ENCODE peak calls at places on chromosomes 7 and 10, in eight cellular contexts. O, Z, W, Q, U, N, E and G are unnamed samples.

GRCh38 chr7:7317850-7318249 is 135.5 kb downstream of the C1GALT1 start:
- DNase-seq in N (no peak), Z (no peak), E (no peak), O (no peak), W (no peak), Q (no peak), U (no peak), G (no peak)

GRCh38 chr10:127971973-127972615 is 65.2 kb downstream of the PTPRE start:
- DNase-seq in U (no peak), E (no peak), N (no peak), O (no peak), Q (no peak), W (no peak), Z (no peak), G (no peak)

GRCh38 chr10:133131754-133132710 is 28.0 kb upstream of the KNDC1 start:
- DNase-seq in E (no peak), W (no peak), N (no peak), Z (no peak), O (no peak), U (peak; percentile 44), Q (peak; percentile 41), G (no peak)

GRCh38 chr7:19024261-19024660 is 93.2 kb downstream of the TWIST1 start:
- DNase-seq in W (peak; percentile 7), Z (no peak), U (no peak), E (peak; percentile 66), O (no peak), N (no peak), Q (no peak), G (no peak)

GRCh38 chr7:53642361-53642760 is 606.9 kb downstream of the POM121L12 start:
- DNase-seq in W (peak; percentile 57), U (no peak), Z (no peak), N (no peak), E (no peak), O (no peak), Q (no peak), G (no peak)

GRCh38 chr7:10537764-10538163 is 435.9 kb upstream of the PHF14 start:
- DNase-seq in Z (no peak), O (no peak), W (no peak), Q (no peak), N (no peak), U (no peak), E (no peak), G (no peak)

GRCh38 chr7:8379264-8379663 is 54.1 kb upstream of the NXPH1 start:
- DNase-seq in Z (no peak), O (no peak), Q (no peak), E (no peak), N (no peak), W (no peak), U (peak; percentile 14), G (no peak)

GRCh38 chr7:47578581-47579270 is 3.2 kb downstream of the TNS3 start:
- DNase-seq in Q (no peak), O (no peak), E (peak; percentile 85), W (peak; percentile 90), Z (no peak), N (no peak), U (no peak), G (no peak)

DNA sequence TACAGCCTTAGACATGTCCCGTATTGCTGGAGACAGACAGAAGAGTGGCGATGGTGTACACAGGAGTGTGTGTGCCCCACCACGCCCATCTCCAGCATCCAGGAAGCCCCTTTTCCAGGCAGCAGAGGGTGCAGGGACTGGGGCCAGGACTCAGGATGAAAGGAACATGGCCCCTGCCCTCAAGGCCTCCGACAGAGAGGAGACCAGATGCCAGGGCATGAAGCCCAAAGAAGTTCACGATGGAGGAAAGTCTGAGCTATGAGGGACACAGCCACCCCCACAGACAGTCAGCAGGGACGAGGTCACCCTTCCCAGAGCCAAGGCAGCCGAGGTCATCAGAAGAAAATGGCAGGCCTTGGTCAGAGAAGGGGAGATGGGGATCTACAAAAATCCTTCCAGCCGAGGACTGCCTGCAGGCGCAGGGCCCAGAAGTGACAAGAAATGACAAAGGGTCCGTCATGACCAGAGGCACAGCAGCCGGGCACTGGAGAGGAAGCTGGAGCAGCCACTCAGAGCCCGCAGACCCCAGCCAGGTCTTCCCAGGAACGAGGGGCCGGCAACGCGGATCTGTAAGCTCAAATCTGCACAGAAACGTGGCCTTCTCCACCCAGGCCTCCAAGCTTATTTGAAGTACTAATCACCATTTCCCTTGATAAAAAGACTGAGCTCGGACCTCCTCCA is 78.7 kb upstream of the PPP2R2D start:
- DNase-seq in Z (no peak), O (peak; percentile 31), W (no peak), Q (no peak), U (peak; percentile 32), N (no peak), E (no peak), G (no peak)
- H3K4me3 ChIP-seq in Z (no peak overlapping the region), O (no peak overlapping the region), W (no peak overlapping the region), Q (no peak overlapping the region), U (no peak overlapping the region), N (no peak overlapping the region), E (no peak overlapping the region), G (no peak overlapping the region)

DNA sequence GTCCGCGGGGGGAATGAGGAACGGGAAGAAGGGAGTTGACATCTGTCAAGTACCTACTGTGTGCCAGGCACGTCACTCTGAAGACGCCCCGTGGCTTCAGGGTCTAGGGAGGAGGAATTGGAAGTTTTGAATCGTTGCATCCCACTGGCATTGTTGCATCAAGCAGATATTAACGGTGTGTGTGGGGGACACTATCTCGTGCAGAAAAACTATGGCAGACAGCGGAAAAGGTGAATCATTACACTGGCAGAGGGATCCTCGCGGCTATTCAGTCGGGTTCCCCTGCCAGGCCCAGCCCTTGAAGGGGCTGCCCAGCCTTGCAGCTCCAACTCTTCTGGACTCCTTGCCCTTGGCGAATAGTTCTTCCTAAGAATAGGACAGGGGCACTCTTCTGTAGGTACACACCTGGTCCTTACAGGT is 1.0 kb upstream of the KIAA1549 start:
- DNase-seq in U (no peak), W (peak; percentile 7), E (peak; percentile 69), O (no peak), Q (no peak), Z (no peak), N (no peak), G (no peak)
- H3K4me3 ChIP-seq in U (peak overlapping the region; percentile 58), W (peak overlapping the region; percentile 78), E (peak overlapping the region; percentile 87), O (peak overlapping the region; percentile 46), Q (no peak overlapping the region), Z (no peak overlapping the region), N (no peak overlapping the region), G (peak overlapping the region; percentile 77)

GRCh38 chr10:73941300-73941699 is 30.4 kb downstream of the PLAU start:
- DNase-seq in E (peak; percentile 64), Q (no peak), Z (no peak), W (peak; percentile 38), N (no peak), O (no peak), U (no peak), G (no peak)
- H3K4me3 ChIP-seq in E (no peak overlapping the region), Q (no peak overlapping the region), Z (no peak overlapping the region), W (no peak overlapping the region), N (no peak overlapping the region), O (no peak overlapping the region), U (no peak overlapping the region), G (no peak overlapping the region)

GRCh38 chr7:87474046-87474445 is 1.4 kb downstream of the ABCB4 start:
- DNase-seq in Z (no peak), W (no peak), Q (no peak), U (no peak), E (peak; percentile 20), N (no peak), O (no peak), G (no peak)
- H3K4me3 ChIP-seq in Z (no peak overlapping the region), W (no peak overlapping the region), Q (peak overlapping the region; percentile 62), U (no peak overlapping the region), E (peak overlapping the region; percentile 72), N (no peak overlapping the region), O (peak overlapping the region; percentile 57), G (peak overlapping the region; percentile 77)

DNA sequence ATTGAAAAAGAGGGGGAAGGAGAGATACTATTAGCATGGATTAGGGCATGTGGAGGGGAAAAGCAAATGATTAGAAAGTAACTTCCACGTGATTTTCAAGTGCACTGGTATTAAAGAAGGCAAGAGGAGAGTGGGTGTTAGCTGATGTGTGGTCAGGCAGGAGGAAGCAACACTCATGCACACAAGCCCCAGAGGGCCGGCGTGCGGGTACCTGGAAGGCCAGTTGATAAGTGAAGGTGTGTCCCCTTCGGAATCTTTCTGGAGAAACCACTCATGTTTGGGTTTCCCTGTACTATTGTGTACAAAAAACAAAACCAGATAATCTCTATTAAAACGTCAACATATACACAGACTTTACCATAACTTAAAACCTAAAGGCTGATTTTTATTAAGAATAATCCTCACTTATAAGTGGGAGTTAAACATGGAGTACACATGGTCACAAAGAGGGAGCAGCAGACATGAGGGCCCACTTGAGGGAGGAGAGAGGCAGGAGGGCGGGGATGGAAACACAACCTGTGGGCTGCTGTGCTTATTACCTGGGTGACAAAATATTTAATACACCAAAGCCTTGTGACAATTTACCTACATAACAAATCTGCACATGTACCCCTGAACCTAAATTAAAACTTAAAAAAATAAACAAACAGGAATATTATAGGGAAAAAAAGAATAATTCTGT is 98.9 kb downstream of the SVIL start:
- DNase-seq in U (peak; percentile 32), Z (no peak), W (no peak), E (no peak), N (no peak), Q (no peak), O (no peak), G (no peak)
- H3K4me3 ChIP-seq in U (no peak overlapping the region), Z (no peak overlapping the region), W (no peak overlapping the region), E (peak overlapping the region; percentile 70), N (no peak overlapping the region), Q (no peak overlapping the region), O (peak overlapping the region; percentile 12), G (peak overlapping the region; percentile 44)

GRCh38 chr10:71632896-71633600 is 86.5 kb downstream of the C10orf105 start:
- DNase-seq in Z (no peak), N (no peak), Q (no peak), U (no peak), O (no peak), E (no peak), W (no peak), G (no peak)
- H3K4me3 ChIP-seq in Z (no peak overlapping the region), N (no peak overlapping the region), Q (no peak overlapping the region), U (no peak overlapping the region), O (no peak overlapping the region), E (no peak overlapping the region), W (no peak overlapping the region), G (no peak overlapping the region)

GRCh38 chr7:107166702-107167426 is 1.9 kb upstream of the HBP1 start:
- DNase-seq in N (no peak), Z (no peak), U (no peak), W (no peak), Q (no peak), E (peak; percentile 13), O (no peak), G (no peak)
- H3K4me3 ChIP-seq in N (peak overlapping the region; percentile 86), Z (peak overlapping the region; percentile 84), U (peak overlapping the region; percentile 62), W (no peak overlapping the region), Q (peak overlapping the region; percentile 75), E (peak overlapping the region; percentile 76), O (peak overlapping the region; percentile 58), G (peak overlapping the region; percentile 74)

DNA sequence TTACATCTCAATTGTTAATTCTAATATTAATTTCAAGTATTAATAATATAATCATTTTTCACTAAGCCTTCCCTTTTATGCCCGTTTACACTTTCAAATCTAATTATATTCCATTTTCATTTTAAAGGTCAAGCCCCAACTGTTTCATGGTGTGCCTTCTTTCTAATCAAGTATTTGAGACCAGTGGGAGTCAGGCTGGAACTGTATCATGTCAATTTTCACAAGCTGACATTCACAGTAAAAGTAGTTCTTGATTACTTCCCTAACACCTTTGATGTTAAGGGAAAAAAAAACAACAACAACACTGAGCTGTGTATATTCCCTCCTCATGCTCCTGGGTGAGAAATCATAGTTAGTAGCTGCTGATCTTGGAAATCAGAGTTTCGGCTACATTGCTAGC is 38.1 kb downstream of the SFTPD start:
- DNase-seq in U (no peak), Q (no peak), E (no peak), Z (no peak), O (no peak), N (no peak), W (no peak), G (no peak)
- H3K4me3 ChIP-seq in U (no peak overlapping the region), Q (no peak overlapping the region), E (no peak overlapping the region), Z (no peak overlapping the region), O (no peak overlapping the region), N (no peak overlapping the region), W (no peak overlapping the region), G (no peak overlapping the region)